ENCODE peak calls at places on chromosomes 5 and 9, in six cellular contexts. One of them, this sample, is unnamed.
A peak's percentile ranks its signal among the peaks of the same experiment; 100 is the strongest.

GRCh38 chr5:167147879-167148278 is 1143.6 kb upstream of the WWC1 start:
- DNase-seq in NCI-H2171 treated with DMSO at 0.1 percent for 48 hours: no peak
- DNase-seq in activated CD4-positive, alpha-beta T cell treated with anti-CD3 and anti-CD28 coated beads, Interleukin-2, amount 50 U/mL, for 48 hours: no peak
- DNase-seq in EH: no peak
- DNase-seq in HT-29: no peak
- DNase-seq in amniotic stem cell: no peak
- DNase-seq in this sample: no peak

GRCh38 chr5:173466227-173466626 is 138.0 kb upstream of the STC2 start:
- DNase-seq in NCI-H2171 treated with DMSO at 0.1 percent for 48 hours: no peak
- DNase-seq in activated CD4-positive, alpha-beta T cell treated with anti-CD3 and anti-CD28 coated beads, Interleukin-2, amount 50 U/mL, for 48 hours: no peak
- DNase-seq in EH: no peak
- DNase-seq in HT-29: no peak
- DNase-seq in amniotic stem cell: no peak
- DNase-seq in this sample: no peak

GRCh38 chr9:93822229-93822628 is 132.9 kb downstream of the BARX1 start:
- DNase-seq in NCI-H2171 treated with DMSO at 0.1 percent for 48 hours: no peak
- DNase-seq in activated CD4-positive, alpha-beta T cell treated with anti-CD3 and anti-CD28 coated beads, Interleukin-2, amount 50 U/mL, for 48 hours: no peak
- DNase-seq in EH: no peak
- DNase-seq in HT-29: no peak
- DNase-seq in amniotic stem cell: no peak
- DNase-seq in this sample: no peak

GRCh38 chr5:137370096-137370495 is 129.0 kb downstream of the SPOCK1 start:
- DNase-seq in NCI-H2171 treated with DMSO at 0.1 percent for 48 hours: no peak
- DNase-seq in activated CD4-positive, alpha-beta T cell treated with anti-CD3 and anti-CD28 coated beads, Interleukin-2, amount 50 U/mL, for 48 hours: no peak
- DNase-seq in EH: no peak
- DNase-seq in HT-29: no peak
- DNase-seq in amniotic stem cell: peak; percentile 24
- DNase-seq in this sample: no peak

GRCh38 chr9:81759680-81760215 is 70.4 kb upstream of the TLE1 start:
- DNase-seq in NCI-H2171 treated with DMSO at 0.1 percent for 48 hours: no peak
- DNase-seq in activated CD4-positive, alpha-beta T cell treated with anti-CD3 and anti-CD28 coated beads, Interleukin-2, amount 50 U/mL, for 48 hours: no peak
- DNase-seq in EH: peak; percentile 88
- DNase-seq in HT-29: no peak
- DNase-seq in amniotic stem cell: peak; percentile 90
- DNase-seq in this sample: no peak

GRCh38 chr9:82331091-82331490 is 342.5 kb downstream of the SPATA31D1 start:
- DNase-seq in NCI-H2171 treated with DMSO at 0.1 percent for 48 hours: no peak
- DNase-seq in activated CD4-positive, alpha-beta T cell treated with anti-CD3 and anti-CD28 coated beads, Interleukin-2, amount 50 U/mL, for 48 hours: no peak
- DNase-seq in EH: peak; percentile 51
- DNase-seq in HT-29: no peak
- DNase-seq in amniotic stem cell: no peak
- DNase-seq in this sample: no peak

GRCh38 chr5:172643392-172643871 is 2.4 kb downstream of the NEURL1B start:
- DNase-seq in NCI-H2171 treated with DMSO at 0.1 percent for 48 hours: no peak
- DNase-seq in activated CD4-positive, alpha-beta T cell treated with anti-CD3 and anti-CD28 coated beads, Interleukin-2, amount 50 U/mL, for 48 hours: no peak
- DNase-seq in EH: no peak
- DNase-seq in HT-29: no peak
- DNase-seq in amniotic stem cell: no peak
- DNase-seq in this sample: no peak

GRCh38 chr5:34743878-34744277 is 87.8 kb downstream of the RAI14 start:
- DNase-seq in NCI-H2171 treated with DMSO at 0.1 percent for 48 hours: no peak
- DNase-seq in activated CD4-positive, alpha-beta T cell treated with anti-CD3 and anti-CD28 coated beads, Interleukin-2, amount 50 U/mL, for 48 hours: no peak
- DNase-seq in EH: peak; percentile 99
- DNase-seq in HT-29: no peak
- DNase-seq in amniotic stem cell: no peak
- DNase-seq in this sample: no peak

GRCh38 chr5:3186711-3187450 is 408.8 kb upstream of the IRX1 start:
- DNase-seq in NCI-H2171 treated with DMSO at 0.1 percent for 48 hours: peak; percentile 56
- DNase-seq in activated CD4-positive, alpha-beta T cell treated with anti-CD3 and anti-CD28 coated beads, Interleukin-2, amount 50 U/mL, for 48 hours: no peak
- DNase-seq in EH: no peak
- DNase-seq in HT-29: no peak
- DNase-seq in amniotic stem cell: no peak
- DNase-seq in this sample: no peak

GRCh38 chr5:158154226-158155005 is 295.5 kb upstream of the CLINT1 start:
- DNase-seq in NCI-H2171 treated with DMSO at 0.1 percent for 48 hours: no peak
- DNase-seq in activated CD4-positive, alpha-beta T cell treated with anti-CD3 and anti-CD28 coated beads, Interleukin-2, amount 50 U/mL, for 48 hours: no peak
- DNase-seq in EH: peak; percentile 74
- DNase-seq in HT-29: no peak
- DNase-seq in amniotic stem cell: peak; percentile 20
- DNase-seq in this sample: no peak

GRCh38 chr9:6330958-6331634 is 2.9 kb downstream of the TPD52L3 start:
- DNase-seq in NCI-H2171 treated with DMSO at 0.1 percent for 48 hours: no peak
- DNase-seq in activated CD4-positive, alpha-beta T cell treated with anti-CD3 and anti-CD28 coated beads, Interleukin-2, amount 50 U/mL, for 48 hours: no peak
- DNase-seq in EH: no peak
- DNase-seq in HT-29: no peak
- DNase-seq in amniotic stem cell: no peak
- DNase-seq in this sample: no peak

GRCh38 chr9:99560561-99560960 is 261.1 kb upstream of the NR4A3 start:
- DNase-seq in NCI-H2171 treated with DMSO at 0.1 percent for 48 hours: no peak
- DNase-seq in activated CD4-positive, alpha-beta T cell treated with anti-CD3 and anti-CD28 coated beads, Interleukin-2, amount 50 U/mL, for 48 hours: no peak
- DNase-seq in EH: no peak
- DNase-seq in HT-29: no peak
- DNase-seq in amniotic stem cell: no peak
- DNase-seq in this sample: no peak

GRCh38 chr5:120375248-120375647 is 88.9 kb upstream of the PRR16 start:
- DNase-seq in NCI-H2171 treated with DMSO at 0.1 percent for 48 hours: no peak
- DNase-seq in activated CD4-positive, alpha-beta T cell treated with anti-CD3 and anti-CD28 coated beads, Interleukin-2, amount 50 U/mL, for 48 hours: no peak
- DNase-seq in EH: peak; percentile 9
- DNase-seq in HT-29: no peak
- DNase-seq in amniotic stem cell: no peak
- DNase-seq in this sample: no peak

This sample was measured in mesothelial cell of epicardium.